ENCODE peak calls at places on chromosomes 6 and 20, in six cellular contexts. Q is pancreas, K is ascending aorta, T is upper lobe of left lung, X is right atrium auricular region, V is IMR-90. S is an unnamed sample. For H3K9me3, the result is how much of the 10 kb centered on the place peaks cover.

GRCh38 chr6:50305660-50306059 is 255.9 kb upstream of the DEFB112 start:
- DNase-seq in Q (no peak), K (no peak), T (no peak), X (no peak), V (no peak), S (no peak)

GRCh38 chr6:128731249-128732165 is 151.4 kb upstream of the LAMA2 start:
- DNase-seq in Q (no peak), K (no peak), T (no peak), X (no peak), V (peak), S (no peak)

GRCh38 chr20:24488064-24488799 is 18.8 kb downstream of the SYNDIG1 start:
- DNase-seq in Q (no peak), K (no peak), T (no peak), X (no peak), V (no peak), S (no peak)

GRCh38 chr20:18428490-18429173 is 38.2 kb downstream of the DZANK1 start:
- DNase-seq in Q (peak), K (no peak), T (peak), X (peak), V (peak), S (no peak)

GRCh38 chr6:127768745-127769144 is 132.1 kb downstream of the THEMIS start:
- DNase-seq in Q (no peak), K (no peak), T (no peak), X (no peak), V (no peak), S (no peak)

GRCh38 chr6:45422541-45423110 is 44.9 kb upstream of the SUPT3H start:
- DNase-seq in Q (peak), K (no peak), T (peak), X (no peak), V (peak), S (peak)

GRCh38 chr6:19876672-19877071 is 39.5 kb downstream of the ID4 start:
- DNase-seq in Q (no peak), K (no peak), T (no peak), X (no peak), V (no peak), S (no peak)

GRCh38 chr6:137697267-137697938 is 169.7 kb upstream of the TNFAIP3 start:
- DNase-seq in Q (peak), K (no peak), T (no peak), X (no peak), V (peak), S (no peak)

GRCh38 chr20:33945391-33946079 is 48.2 kb upstream of the RALY start:
- DNase-seq in Q (no peak), K (no peak), T (no peak), X (no peak), V (peak), S (no peak)

GRCh38 chr6:132236281-132236680 is 165.0 kb downstream of the MOXD1 start:
- DNase-seq in Q (no peak), K (no peak), T (no peak), X (no peak), V (peak), S (no peak)

GRCh38 chr6:96939019-96939805 is 14.7 kb downstream of the KLHL32 start:
- DNase-seq in Q (no peak), K (no peak), T (no peak), X (no peak), V (peak), S (no peak)

GRCh38 chr20:64047968-64048401 is 1.5 kb downstream of the SOX18 start:
- DNase-seq in Q (no peak), K (no peak), T (no peak), X (no peak), V (no peak), S (no peak)

GRCh38 chr6:25233226-25233625 is 45.9 kb upstream of the CARMIL1 start:
- DNase-seq in Q (no peak), K (no peak), T (no peak), X (no peak), V (peak), S (no peak)

GRCh38 chr6:159469449-159469848 is 223.6 kb downstream of the SOD2 start:
- DNase-seq in Q (no peak), K (no peak), T (no peak), X (no peak), V (no peak), S (no peak)
- H3K9me3 ChIP-seq in Q (under half), K (under half), T (under half), X (under half), V (under half), S (under half)

GRCh38 chr20:59664389-59665055 is 60.2 kb downstream of the PHACTR3 start:
- DNase-seq in Q (no peak), K (no peak), T (no peak), X (peak), V (no peak), S (no peak)
- H3K9me3 ChIP-seq in Q (under half), K (under half), T (under half), X (under half), V (half or more), S (under half)

GRCh38 chr20:25547999-25548398 is 37.3 kb downstream of the NINL start:
- DNase-seq in Q (no peak), K (no peak), T (no peak), X (no peak), V (no peak), S (no peak)
- H3K9me3 ChIP-seq in Q (under half), K (under half), T (under half), X (under half), V (under half), S (under half)

GRCh38 chr20:60976913-60977312 is 275.1 kb upstream of the CDH4 start:
- DNase-seq in Q (no peak), K (no peak), T (no peak), X (no peak), V (no peak), S (no peak)
- H3K9me3 ChIP-seq in Q (under half), K (under half), T (under half), X (under half), V (under half), S (under half)

DNA sequence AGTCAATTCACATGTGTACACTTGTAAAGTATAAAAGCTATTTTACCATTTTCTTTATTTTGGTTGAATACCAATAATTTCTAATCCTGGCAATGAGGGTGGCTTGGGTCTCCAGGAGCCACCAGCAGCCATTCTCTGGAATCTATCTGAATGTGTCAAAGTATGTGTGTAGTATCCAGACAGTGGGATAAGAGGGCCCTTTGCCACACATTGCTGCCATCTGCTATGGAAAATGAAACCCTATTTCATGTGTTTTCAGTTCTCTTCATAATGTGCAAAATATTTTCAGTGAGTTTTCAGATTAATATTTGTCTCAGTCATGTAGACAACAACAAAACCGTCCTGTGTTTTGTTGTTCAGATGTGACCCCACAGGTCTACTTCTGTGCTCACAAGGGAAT is 46.3 kb downstream of the CDYL start:
- DNase-seq in Q (no peak), K (no peak), T (no peak), X (no peak), V (no peak), S (no peak)
- H3K9me3 ChIP-seq in Q (under half), K (under half), T (under half), X (under half), V (under half), S (under half)

DNA sequence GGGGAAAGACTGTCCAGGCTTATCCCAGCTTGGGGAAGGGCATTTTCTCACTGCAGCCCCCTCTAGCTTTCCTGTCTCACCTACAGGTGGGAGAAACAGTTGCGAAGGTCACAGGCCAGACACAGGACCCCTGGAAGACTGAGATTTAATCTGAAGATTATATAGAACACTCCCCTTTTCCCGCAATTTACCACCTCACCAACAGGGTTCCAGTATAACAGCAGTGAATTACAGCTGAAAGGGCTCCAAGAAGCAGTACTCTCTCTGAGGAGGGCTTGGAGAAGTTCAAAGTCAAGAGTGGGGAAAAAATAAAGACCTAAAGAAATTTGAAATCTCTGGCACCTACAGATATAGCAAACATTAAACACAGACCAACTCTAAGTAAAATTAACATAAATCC is 111.9 kb downstream of the ANKRD60 start:
- DNase-seq in Q (no peak), K (no peak), T (no peak), X (peak), V (no peak), S (no peak)
- H3K9me3 ChIP-seq in Q (under half), K (under half), T (under half), X (under half), V (under half), S (under half)

DNA sequence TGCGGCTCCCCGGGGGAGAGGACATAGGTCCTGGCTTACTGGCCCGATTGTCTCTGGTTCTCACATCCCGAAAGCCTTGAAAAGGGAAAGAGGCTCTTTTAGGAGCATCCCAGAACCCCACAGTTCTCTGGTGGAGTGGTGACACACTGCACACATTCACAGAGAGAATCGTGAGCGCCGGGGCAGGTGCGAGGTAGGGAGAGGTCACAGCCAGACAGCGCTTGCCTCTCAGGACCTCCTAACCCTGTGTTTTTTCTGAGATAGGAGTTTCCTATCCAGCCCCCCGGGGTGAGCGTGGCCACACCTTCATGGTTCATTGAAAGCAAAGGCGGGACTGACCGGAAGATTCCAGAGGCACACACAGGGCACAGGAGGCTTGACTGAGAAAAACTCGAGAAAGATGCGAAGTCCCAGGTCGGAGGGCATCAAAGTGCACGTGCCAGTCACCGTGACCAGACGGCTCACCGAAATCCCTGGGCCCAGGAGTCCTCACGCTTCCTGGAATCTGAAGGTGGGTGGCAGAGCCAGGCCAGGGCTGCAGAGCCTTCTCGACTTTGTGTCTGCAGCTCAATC is 46.5 kb upstream of the FRMD1 start:
- DNase-seq in Q (no peak), K (no peak), T (peak), X (no peak), V (no peak), S (no peak)
- H3K9me3 ChIP-seq in Q (under half), K (under half), T (under half), X (under half), V (under half), S (under half)

GRCh38 chr6:168575346-168576098 is 134.5 kb downstream of the SMOC2 start:
- DNase-seq in Q (no peak), K (no peak), T (no peak), X (no peak), V (no peak), S (no peak)
- H3K9me3 ChIP-seq in Q (under half), K (under half), T (under half), X (under half), V (half or more), S (under half)

DNA sequence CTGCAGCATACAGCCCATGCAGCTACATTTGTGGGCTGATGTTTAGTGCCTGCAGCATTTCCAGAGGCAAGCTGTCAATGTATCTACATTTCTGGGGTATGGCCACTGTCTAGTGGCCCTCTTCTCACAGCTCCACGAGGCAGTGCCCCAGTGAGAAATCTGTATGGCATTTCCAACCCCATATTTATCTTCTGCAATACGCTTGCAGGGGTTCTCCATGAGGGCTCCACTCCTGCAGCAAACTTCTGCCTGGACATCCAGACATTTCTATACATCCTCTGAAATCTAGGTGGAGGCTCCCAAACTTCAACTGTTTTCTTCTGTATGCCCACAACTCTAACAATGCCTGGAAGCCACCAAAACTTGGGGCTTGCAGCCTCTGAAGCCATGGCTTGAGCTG is 502.3 kb downstream of the C6orf118 start:
- DNase-seq in Q (no peak), K (no peak), T (no peak), X (no peak), V (no peak), S (no peak)
- H3K9me3 ChIP-seq in Q (under half), K (under half), T (under half), X (under half), V (under half), S (under half)

DNA sequence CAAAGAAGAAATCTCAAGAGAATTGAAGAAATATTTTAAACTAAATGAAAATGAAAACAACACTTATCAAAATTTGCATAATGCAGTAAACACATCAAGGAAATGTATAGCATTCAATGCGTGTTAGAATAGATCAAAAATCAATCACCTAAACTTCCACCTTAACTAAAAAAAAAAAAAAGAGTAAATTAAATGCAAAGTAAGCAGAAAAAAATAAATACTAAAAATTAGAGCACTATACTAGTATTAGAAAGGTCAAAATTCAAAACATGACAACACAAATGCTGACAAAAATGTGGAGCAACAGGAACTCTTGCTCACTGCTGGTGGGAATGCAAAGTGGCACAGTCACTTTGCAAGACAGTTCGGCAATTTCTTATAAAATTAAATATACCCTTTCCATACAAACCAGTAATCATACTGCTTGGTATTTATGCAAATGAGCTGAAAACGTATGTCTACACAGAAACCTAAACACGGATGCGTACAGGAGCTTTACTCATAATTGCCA is 103.8 kb downstream of the KIF16B start:
- DNase-seq in Q (no peak), K (no peak), T (no peak), X (no peak), V (no peak), S (no peak)
- H3K9me3 ChIP-seq in Q (under half), K (under half), T (under half), X (under half), V (under half), S (under half)

S was measured in T-helper 17 cell.